ENCODE peak calls at places on chromosomes 16 and 17, in eight cellular contexts. S, E, O, Y, H, K, N and W are unnamed samples.

GRCh38 chr16:15601212-15601879 is 41.6 kb downstream of the MARF1 start:
- DNase-seq in S (no peak), E (no peak), O (no peak), Y (no peak), H (no peak), K (no peak), N (no peak), W (no peak)

GRCh38 chr16:80084163-80084562 is 456.6 kb upstream of the DYNLRB2 start:
- DNase-seq in S (no peak), E (no peak), O (no peak), Y (no peak), H (peak; percentile 34), K (no peak), N (no peak), W (no peak)

GRCh38 chr16:14015948-14016347 is 55.2 kb upstream of the MRTFB start:
- DNase-seq in S (peak; percentile 71), E (no peak), O (no peak), Y (peak; percentile 43), H (peak; percentile 89), K (no peak), N (no peak), W (peak; percentile 64)

GRCh38 chr16:82891918-82892317 is 265.1 kb downstream of the CDH13 start:
- DNase-seq in S (no peak), E (no peak), O (no peak), Y (no peak), H (peak; percentile 64), K (no peak), N (no peak), W (no peak)

GRCh38 chr17:67150826-67151225 is 94.2 kb downstream of the HELZ start:
- DNase-seq in S (no peak), E (no peak), O (no peak), Y (no peak), H (no peak), K (no peak), N (no peak), W (no peak)

GRCh38 chr16:69443809-69444611 is 19.6 kb downstream of the CYB5B start:
- DNase-seq in S (no peak), E (no peak), O (no peak), Y (no peak), H (peak; percentile 43), K (no peak), N (no peak), W (no peak)

GRCh38 chr17:2239882-2240430 is 63.6 kb downstream of the SMG6 start:
- DNase-seq in S (peak; percentile 79), E (no peak), O (no peak), Y (peak; percentile 80), H (peak; percentile 93), K (no peak), N (no peak), W (no peak)

GRCh38 chr16:807345-808251 is 7.1 kb upstream of the GNG13 start:
- DNase-seq in S (peak; percentile 85), E (peak; percentile 68), O (peak; percentile 96), Y (peak; percentile 86), H (peak; percentile 92), K (peak; percentile 89), N (peak; percentile 76), W (peak; percentile 93)

GRCh38 chr16:3173892-3174617 is 13.9 kb upstream of the OR1F1 start:
- DNase-seq in S (no peak), E (no peak), O (peak; percentile 66), Y (no peak), H (peak; percentile 67), K (no peak), N (no peak), W (no peak)

GRCh38 chr16:24670623-24671454 is 58.6 kb upstream of the TNRC6A start:
- DNase-seq in S (peak; percentile 76), E (no peak), O (no peak), Y (peak; percentile 86), H (peak; percentile 48), K (peak; percentile 82), N (peak; percentile 49), W (peak; percentile 92)

GRCh38 chr16:30381351-30382041 is 865 bp downstream of the SEPTIN1 start:
- DNase-seq in S (no peak), E (no peak), O (no peak), Y (no peak), H (no peak), K (no peak), N (no peak), W (no peak)

GRCh38 chr16:84976644-84977400 is 34.5 kb downstream of the ZDHHC7 start:
- DNase-seq in S (peak; percentile 72), E (no peak), O (no peak), Y (no peak), H (no peak), K (no peak), N (no peak), W (no peak)

GRCh38 chr17:44940321-44940720 is 7.3 kb downstream of the KIF18B start:
- DNase-seq in S (no peak), E (no peak), O (no peak), Y (no peak), H (peak; percentile 81), K (no peak), N (no peak), W (no peak)

GRCh38 chr17:55402374-55402773 is 19.3 kb downstream of the MMD start:
- DNase-seq in S (no peak), E (no peak), O (no peak), Y (no peak), H (peak; percentile 39), K (no peak), N (no peak), W (no peak)

GRCh38 chr17:70390059-70390458 is 220.7 kb downstream of the KCNJ2 start:
- DNase-seq in S (no peak), E (no peak), O (no peak), Y (no peak), H (no peak), K (no peak), N (no peak), W (no peak)

GRCh38 chr17:63445065-63445464 is 1.0 kb downstream of the CYB561 start:
- DNase-seq in S (no peak), E (no peak), O (no peak), Y (no peak), H (no peak), K (no peak), N (no peak), W (no peak)

GRCh38 chr17:29495011-29495410 is 71.8 kb downstream of the ABHD15 start:
- DNase-seq in S (no peak), E (no peak), O (no peak), Y (peak; percentile 26), H (peak; percentile 54), K (no peak), N (no peak), W (no peak)

GRCh38 chr17:74730491-74731346 is 6.3 kb upstream of the RAB37 start:
- DNase-seq in S (no peak), E (peak; percentile 51), O (no peak), Y (no peak), H (no peak), K (no peak), N (no peak), W (no peak)

GRCh38 chr16:17474572-17474971 is 3.8 kb upstream of the XYLT1 start:
- DNase-seq in S (no peak), E (no peak), O (no peak), Y (no peak), H (no peak), K (no peak), N (no peak), W (no peak)

GRCh38 chr16:67886387-67886786 is 1.7 kb downstream of the NRN1L start:
- DNase-seq in S (no peak), E (no peak), O (no peak), Y (no peak), H (no peak), K (no peak), N (no peak), W (no peak)

GRCh38 chr16:19515765-19516164 is 6.1 kb downstream of the GDE1 start:
- DNase-seq in S (no peak), E (no peak), O (no peak), Y (no peak), H (peak; percentile 25), K (no peak), N (no peak), W (no peak)

GRCh38 chr17:71334041-71334781 is 786.6 kb upstream of the SOX9 start:
- DNase-seq in S (no peak), E (no peak), O (no peak), Y (peak; percentile 36), H (no peak), K (no peak), N (no peak), W (no peak)

GRCh38 chr16:54007504-54007903 is 279.1 kb downstream of the IRX3 start:
- DNase-seq in S (no peak), E (no peak), O (no peak), Y (no peak), H (no peak), K (no peak), N (no peak), W (no peak)

GRCh38 chr16:4684763-4685162 is 8.6 kb upstream of the NUDT16L1 start:
- DNase-seq in S (no peak), E (no peak), O (no peak), Y (no peak), H (peak; percentile 47), K (no peak), N (no peak), W (no peak)

GRCh38 chr17:43416998-43417891 is 18.5 kb downstream of the ARL4D start:
- DNase-seq in S (peak; percentile 83), E (no peak), O (no peak), Y (no peak), H (peak; percentile 67), K (peak; percentile 86), N (no peak), W (peak; percentile 83)

GRCh38 chr17:42980766-42981397 is 517 bp downstream of the RUNDC1 start:
- DNase-seq in S (no peak), E (peak; percentile 48), O (peak; percentile 63), Y (peak; percentile 30), H (peak; percentile 72), K (peak; percentile 59), N (no peak), W (no peak)

GRCh38 chr16:85157813-85158701 is 45.8 kb upstream of the CIBAR2 start:
- DNase-seq in S (no peak), E (no peak), O (no peak), Y (no peak), H (no peak), K (no peak), N (no peak), W (no peak)